ENCODE peak calls at places on chromosomes 12 and 14, in six cellular contexts. One of them, this sample, is unnamed.
A peak's percentile ranks its signal among the peaks of the same experiment; 100 is the strongest.

GRCh38 chr12:22893878-22894277 is 268.9 kb downstream of the ETNK1 start:
- DNase-seq in sigmoid colon: no peak
- DNase-seq in HepG2: no peak
- DNase-seq in transverse colon: no peak
- DNase-seq in A549: no peak
- DNase-seq in suprapubic skin: no peak
- DNase-seq in this sample: no peak

GRCh38 chr12:7150356-7150755 is 20.2 kb downstream of the CLSTN3 start:
- DNase-seq in transverse colon: no peak
- DNase-seq in sigmoid colon: peak; percentile 45
- DNase-seq in A549: no peak
- DNase-seq in suprapubic skin: no peak
- DNase-seq in HepG2: no peak
- DNase-seq in this sample: no peak

GRCh38 chr12:85188609-85189008 is 91.4 kb upstream of the ALX1 start:
- DNase-seq in HepG2: no peak
- DNase-seq in suprapubic skin: no peak
- DNase-seq in A549: no peak
- DNase-seq in sigmoid colon: no peak
- DNase-seq in transverse colon: no peak
- DNase-seq in this sample: no peak

GRCh38 chr12:116864371-116865160 is 16.7 kb downstream of the HRK start:
- DNase-seq in transverse colon: no peak
- DNase-seq in suprapubic skin: no peak
- DNase-seq in sigmoid colon: no peak
- DNase-seq in A549: peak; percentile 53
- DNase-seq in HepG2: peak; percentile 46
- DNase-seq in this sample: no peak

GRCh38 chr14:65062096-65063075 is 39.9 kb downstream of the MAX start:
- DNase-seq in HepG2: no peak
- DNase-seq in transverse colon: no peak
- DNase-seq in sigmoid colon: no peak
- DNase-seq in A549: no peak
- DNase-seq in suprapubic skin: no peak
- DNase-seq in this sample: no peak

GRCh38 chr14:51620036-51620435 is 31.7 kb upstream of the FRMD6 start:
- DNase-seq in sigmoid colon: no peak
- DNase-seq in HepG2: no peak
- DNase-seq in transverse colon: no peak
- DNase-seq in suprapubic skin: no peak
- DNase-seq in A549: no peak
- DNase-seq in this sample: no peak

GRCh38 chr14:58060077-58060476 is 91.9 kb downstream of the ARMH4 start:
- DNase-seq in suprapubic skin: no peak
- DNase-seq in HepG2: no peak
- DNase-seq in sigmoid colon: no peak
- DNase-seq in A549: no peak
- DNase-seq in transverse colon: no peak
- DNase-seq in this sample: no peak

GRCh38 chr14:77148510-77149231 is 7.1 kb upstream of the ZDHHC22 start:
- DNase-seq in sigmoid colon: peak; percentile 17
- DNase-seq in HepG2: no peak
- DNase-seq in suprapubic skin: no peak
- DNase-seq in transverse colon: no peak
- DNase-seq in A549: peak; percentile 37
- DNase-seq in this sample: no peak

GRCh38 chr12:22919883-22920282 is 294.9 kb downstream of the ETNK1 start:
- DNase-seq in transverse colon: no peak
- DNase-seq in A549: no peak
- DNase-seq in suprapubic skin: no peak
- DNase-seq in sigmoid colon: no peak
- DNase-seq in HepG2: no peak
- DNase-seq in this sample: no peak

GRCh38 chr12:103772367-103773108 is 68.5 kb downstream of the NT5DC3 start:
- DNase-seq in sigmoid colon: peak; percentile 56
- DNase-seq in suprapubic skin: no peak
- DNase-seq in transverse colon: no peak
- DNase-seq in A549: no peak
- DNase-seq in HepG2: no peak
- DNase-seq in this sample: no peak

GRCh38 chr14:58944226-58944769 is 244.2 kb upstream of the DAAM1 start:
- DNase-seq in A549: peak; percentile 3
- DNase-seq in transverse colon: peak; percentile 59
- DNase-seq in HepG2: no peak
- DNase-seq in sigmoid colon: no peak
- DNase-seq in suprapubic skin: no peak
- DNase-seq in this sample: no peak

GRCh38 chr14:99252940-99253868 is 18.8 kb downstream of the BCL11B start:
- DNase-seq in sigmoid colon: no peak
- DNase-seq in transverse colon: no peak
- DNase-seq in A549: no peak
- DNase-seq in HepG2: no peak
- DNase-seq in suprapubic skin: no peak
- DNase-seq in this sample: no peak

GRCh38 chr12:71075743-71076142 is 82.1 kb downstream of the TSPAN8 start:
- DNase-seq in HepG2: no peak
- DNase-seq in transverse colon: no peak
- DNase-seq in A549: no peak
- DNase-seq in sigmoid colon: no peak
- DNase-seq in suprapubic skin: no peak
- DNase-seq in this sample: no peak

GRCh38 chr12:54749191-54749818 is 101.1 kb upstream of the DCD start:
- DNase-seq in transverse colon: no peak
- DNase-seq in sigmoid colon: no peak
- DNase-seq in A549: peak; percentile 64
- DNase-seq in suprapubic skin: no peak
- DNase-seq in HepG2: peak; percentile 26
- DNase-seq in this sample: no peak

GRCh38 chr12:30794591-30795409 is 40.0 kb upstream of the CAPRIN2 start:
- DNase-seq in A549: peak; percentile 92
- DNase-seq in HepG2: peak; percentile 67
- DNase-seq in transverse colon: no peak
- DNase-seq in sigmoid colon: no peak
- DNase-seq in suprapubic skin: no peak
- DNase-seq in this sample: no peak

GRCh38 chr12:80316141-80316700 is 127.8 kb upstream of the PTPRQ start:
- DNase-seq in suprapubic skin: no peak
- DNase-seq in HepG2: no peak
- DNase-seq in A549: no peak
- DNase-seq in transverse colon: no peak
- DNase-seq in sigmoid colon: no peak
- DNase-seq in this sample: no peak

GRCh38 chr14:95192306-95192705 is 35.0 kb upstream of the DICER1 start:
- DNase-seq in HepG2: no peak
- DNase-seq in A549: no peak
- DNase-seq in suprapubic skin: no peak
- DNase-seq in sigmoid colon: no peak
- DNase-seq in transverse colon: no peak
- DNase-seq in this sample: no peak

GRCh38 chr12:110600254-110600653 is 13.7 kb upstream of the TCTN1 start:
- DNase-seq in suprapubic skin: no peak
- DNase-seq in transverse colon: no peak
- DNase-seq in sigmoid colon: no peak
- DNase-seq in HepG2: peak; percentile 70
- DNase-seq in A549: peak; percentile 77
- DNase-seq in this sample: no peak

GRCh38 chr12:59027199-59027598 is 106.9 kb upstream of the LRIG3 start:
- DNase-seq in suprapubic skin: no peak
- DNase-seq in A549: no peak
- DNase-seq in HepG2: no peak
- DNase-seq in transverse colon: no peak
- DNase-seq in sigmoid colon: no peak
- DNase-seq in this sample: no peak

GRCh38 chr12:56317675-56318074 is 1.9 kb upstream of the CNPY2 start:
- DNase-seq in sigmoid colon: no peak
- DNase-seq in suprapubic skin: no peak
- DNase-seq in A549: no peak
- DNase-seq in HepG2: no peak
- DNase-seq in transverse colon: no peak
- DNase-seq in this sample: no peak

GRCh38 chr14:75254901-75255300 is 23.7 kb upstream of the FOS start:
- DNase-seq in transverse colon: peak; percentile 59
- DNase-seq in HepG2: no peak
- DNase-seq in sigmoid colon: no peak
- DNase-seq in suprapubic skin: no peak
- DNase-seq in A549: no peak
- DNase-seq in this sample: no peak

GRCh38 chr12:45215419-45216296 is at the start of gene ANO6:
- DNase-seq in A549: peak; percentile 93
- DNase-seq in HepG2: peak; percentile 85
- DNase-seq in sigmoid colon: peak; percentile 96
- DNase-seq in transverse colon: peak; percentile 92
- DNase-seq in suprapubic skin: peak; percentile 93
- DNase-seq in this sample: peak; percentile 89

GRCh38 chr12:45213107-45213506 is 2.8 kb upstream of the ANO6 start:
- DNase-seq in suprapubic skin: no peak
- DNase-seq in transverse colon: no peak
- DNase-seq in HepG2: no peak
- DNase-seq in sigmoid colon: no peak
- DNase-seq in A549: no peak
- DNase-seq in this sample: no peak

GRCh38 chr12:45212064-45212463 is 3.8 kb upstream of the ANO6 start:
- DNase-seq in HepG2: no peak
- DNase-seq in suprapubic skin: no peak
- DNase-seq in transverse colon: no peak
- DNase-seq in sigmoid colon: no peak
- DNase-seq in A549: no peak
- DNase-seq in this sample: no peak

GRCh38 chr12:45214739-45215418 is 1.0 kb upstream of the ANO6 start:
- DNase-seq in A549: no peak
- DNase-seq in transverse colon: no peak
- DNase-seq in suprapubic skin: no peak
- DNase-seq in HepG2: no peak
- DNase-seq in sigmoid colon: no peak
- DNase-seq in this sample: no peak

DNA sequence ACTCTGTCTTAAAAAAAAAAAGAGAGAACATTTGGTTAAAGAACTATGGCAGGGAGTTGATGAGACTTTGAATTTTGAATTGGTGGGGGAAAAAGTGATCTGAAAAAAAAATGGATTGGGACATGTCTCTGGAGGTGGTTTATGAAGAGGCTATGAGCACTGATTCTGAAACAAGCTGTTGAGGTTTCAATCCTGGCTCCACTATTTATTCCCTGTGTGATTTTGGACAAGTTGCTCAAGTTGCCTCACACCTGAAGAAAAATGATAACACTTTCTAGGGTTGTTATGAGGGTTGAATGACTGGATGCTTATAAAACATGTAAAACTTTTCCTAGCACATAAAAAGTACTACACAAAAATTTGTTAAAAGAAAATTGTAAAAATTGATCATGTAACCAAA is 1.8 kb upstream of the ANO6 start:
- DNase-seq in A549: no peak
- DNase-seq in HepG2: no peak
- DNase-seq in suprapubic skin: no peak
- DNase-seq in sigmoid colon: no peak
- DNase-seq in transverse colon: no peak
- DNase-seq in this sample: no peak
- H3K4me3 ChIP-seq in A549: no peak overlapping the region
- H3K4me3 ChIP-seq in HepG2: no peak overlapping the region
- H3K4me3 ChIP-seq in suprapubic skin: no peak overlapping the region
- H3K4me3 ChIP-seq in sigmoid colon: no peak overlapping the region
- H3K4me3 ChIP-seq in transverse colon: no peak overlapping the region
- H3K4me3 ChIP-seq in this sample: no peak overlapping the region

GRCh38 chr12:12230275-12230674 is 36.6 kb downstream of the LRP6 start:
- DNase-seq in suprapubic skin: no peak
- DNase-seq in sigmoid colon: no peak
- DNase-seq in transverse colon: no peak
- DNase-seq in HepG2: no peak
- DNase-seq in A549: no peak
- DNase-seq in this sample: no peak

GRCh38 chr12:12229556-12230092 is 37.2 kb downstream of the LRP6 start:
- DNase-seq in transverse colon: no peak
- DNase-seq in HepG2: no peak
- DNase-seq in A549: no peak
- DNase-seq in suprapubic skin: no peak
- DNase-seq in sigmoid colon: no peak
- DNase-seq in this sample: no peak

GRCh38 chr12:12224240-12224940 is 42.5 kb downstream of the LRP6 start:
- DNase-seq in sigmoid colon: no peak
- DNase-seq in suprapubic skin: no peak
- DNase-seq in HepG2: no peak
- DNase-seq in A549: no peak
- DNase-seq in transverse colon: no peak
- DNase-seq in this sample: no peak

GRCh38 chr12:12226187-12226586 is 40.7 kb downstream of the LRP6 start:
- DNase-seq in suprapubic skin: no peak
- DNase-seq in A549: no peak
- DNase-seq in sigmoid colon: no peak
- DNase-seq in HepG2: no peak
- DNase-seq in transverse colon: no peak
- DNase-seq in this sample: no peak

GRCh38 chr12:12228402-12228801 is 38.4 kb downstream of the LRP6 start:
- DNase-seq in HepG2: no peak
- DNase-seq in transverse colon: no peak
- DNase-seq in suprapubic skin: no peak
- DNase-seq in sigmoid colon: no peak
- DNase-seq in A549: no peak
- DNase-seq in this sample: no peak
- H3K27ac ChIP-seq in HepG2: no peak overlapping the region
- H3K27ac ChIP-seq in transverse colon: no peak overlapping the region
- H3K27ac ChIP-seq in suprapubic skin: no peak overlapping the region
- H3K27ac ChIP-seq in sigmoid colon: no peak overlapping the region
- H3K27ac ChIP-seq in A549: peak overlapping the region; percentile 43
- H3K27ac ChIP-seq in this sample: no peak overlapping the region

GRCh38 chr12:99137124-99137845 is 492.2 kb downstream of the APAF1 start:
- DNase-seq in HepG2: no peak
- DNase-seq in suprapubic skin: no peak
- DNase-seq in sigmoid colon: no peak
- DNase-seq in A549: no peak
- DNase-seq in transverse colon: no peak
- DNase-seq in this sample: no peak
- TF ChIP-seq EP300 in HepG2: no peak
- TF ChIP-seq EP300 in suprapubic skin: no peak
- TF ChIP-seq EP300 in sigmoid colon: no peak
- TF ChIP-seq EP300 in A549: no peak
- TF ChIP-seq EP300 in transverse colon: no peak
- TF ChIP-seq EP300 in this sample: no peak

GRCh38 chr12:113514602-113515001 is 42.9 kb upstream of the LHX5 start:
- DNase-seq in sigmoid colon: no peak
- DNase-seq in A549: no peak
- DNase-seq in HepG2: no peak
- DNase-seq in suprapubic skin: no peak
- DNase-seq in transverse colon: no peak
- DNase-seq in this sample: no peak

GRCh38 chr12:113525066-113525465 is 53.4 kb upstream of the LHX5 start:
- DNase-seq in HepG2: no peak
- DNase-seq in A549: no peak
- DNase-seq in sigmoid colon: no peak
- DNase-seq in transverse colon: no peak
- DNase-seq in suprapubic skin: no peak
- DNase-seq in this sample: no peak

GRCh38 chr12:113524495-113524894 is 52.8 kb upstream of the LHX5 start:
- DNase-seq in sigmoid colon: no peak
- DNase-seq in A549: peak; percentile 13
- DNase-seq in suprapubic skin: no peak
- DNase-seq in transverse colon: no peak
- DNase-seq in HepG2: no peak
- DNase-seq in this sample: no peak

GRCh38 chr12:113515082-113515856 is 43.6 kb upstream of the LHX5 start:
- DNase-seq in A549: no peak
- DNase-seq in transverse colon: no peak
- DNase-seq in suprapubic skin: no peak
- DNase-seq in sigmoid colon: no peak
- DNase-seq in HepG2: no peak
- DNase-seq in this sample: no peak

GRCh38 chr12:113519464-113520191 is 48.0 kb upstream of the LHX5 start:
- DNase-seq in suprapubic skin: no peak
- DNase-seq in transverse colon: no peak
- DNase-seq in A549: no peak
- DNase-seq in HepG2: no peak
- DNase-seq in sigmoid colon: no peak
- DNase-seq in this sample: no peak
- H3K4me3 ChIP-seq in suprapubic skin: no peak overlapping the region
- H3K4me3 ChIP-seq in transverse colon: no peak overlapping the region
- H3K4me3 ChIP-seq in A549: no peak overlapping the region
- H3K4me3 ChIP-seq in HepG2: no peak overlapping the region
- H3K4me3 ChIP-seq in sigmoid colon: no peak overlapping the region
- H3K4me3 ChIP-seq in this sample: no peak overlapping the region